ENCODE peak calls at places on chromosomes 4 and X, in eight cellular contexts. C, X, F, P, M, Z, Y and A are unnamed samples.

GRCh38 chr4:91734682-91735081 is 569.1 kb upstream of the GRID2 start:
- DNase-seq in C (no peak), X (peak), F (no peak), P (no peak), M (no peak), Z (no peak), Y (no peak), A (peak)

GRCh38 chrX:133991814-133992213 is 6.4 kb upstream of the GPC3 start:
- DNase-seq in C (no peak), X (no peak), F (no peak), P (no peak), M (no peak), Z (no peak), Y (no peak), A (no peak)

GRCh38 chrX:97842468-97843199 is 958.9 kb downstream of the RPA4 start:
- DNase-seq in C (no peak), X (no peak), F (no peak), P (no peak), M (no peak), Z (no peak), Y (no peak), A (no peak)

GRCh38 chr4:186020793-186021407 is 48.1 kb upstream of the TLR3 start:
- DNase-seq in C (no peak), X (no peak), F (no peak), P (no peak), M (no peak), Z (no peak), Y (no peak), A (no peak)

GRCh38 chr4:140326395-140326993 is 47.0 kb upstream of the SCOC start:
- DNase-seq in C (no peak), X (peak), F (no peak), P (no peak), M (no peak), Z (no peak), Y (no peak), A (peak)

GRCh38 chrX:153869473-153870287 is 16.3 kb downstream of the L1CAM start:
- DNase-seq in C (no peak), X (no peak), F (no peak), P (no peak), M (no peak), Z (no peak), Y (no peak), A (no peak)

GRCh38 chr4:6906046-6906445 is 3.6 kb upstream of the TBC1D14 start:
- DNase-seq in C (no peak), X (no peak), F (no peak), P (no peak), M (no peak), Z (no peak), Y (no peak), A (no peak)

GRCh38 chr4:183081116-183081469 is 18.0 kb upstream of the WWC2 start:
- DNase-seq in C (no peak), X (no peak), F (no peak), P (no peak), M (no peak), Z (no peak), Y (no peak), A (no peak)

GRCh38 chr4:169282429-169283113 is 11.8 kb upstream of the SH3RF1 start:
- DNase-seq in C (no peak), X (no peak), F (no peak), P (no peak), M (no peak), Z (no peak), Y (no peak), A (no peak)